ENCODE peak calls at places on chromosomes 6 and 20, in nine cellular contexts. N, Z, O, R, X, V, Q, P and J are unnamed samples. For H3K4me1, the result is how much of the 10 kb centered on the place peaks cover.

GRCh38 chr20:37703338-37703660 is 9.5 kb downstream of the CTNNBL1 start:
- DNase-seq in N (peak), Z (no peak), O (no peak), R (no peak), X (no peak), V (no peak), Q (no peak), P (no peak), J (no peak)

GRCh38 chr20:23106271-23106851 is 20.2 kb upstream of the CD93 start:
- DNase-seq in N (peak), Z (no peak), O (no peak), R (no peak), X (peak), V (no peak), Q (no peak), P (no peak), J (no peak)

GRCh38 chr6:148805767-148806166 is 58.9 kb downstream of the UST start:
- DNase-seq in N (no peak), Z (no peak), O (no peak), R (no peak), X (no peak), V (no peak), Q (no peak), P (no peak), J (no peak)

GRCh38 chr6:109790131-109790530 is 99.0 kb downstream of the FIG4 start:
- DNase-seq in N (peak), Z (no peak), O (no peak), R (no peak), X (no peak), V (no peak), Q (no peak), P (no peak), J (no peak)

GRCh38 chr6:141598487-141598886 is 534.2 kb upstream of the GJE1 start:
- DNase-seq in N (peak), Z (no peak), O (no peak), R (no peak), X (no peak), V (no peak), Q (no peak), P (no peak), J (no peak)

GRCh38 chr6:116531675-116532570 is 13.6 kb downstream of the TRAPPC3L start:
- DNase-seq in N (peak), Z (no peak), O (peak), R (peak), X (peak), V (peak), Q (peak), P (peak), J (peak)

GRCh38 chr6:102215425-102215824 is 821.9 kb downstream of the GRIK2 start:
- DNase-seq in N (no peak), Z (no peak), O (no peak), R (no peak), X (no peak), V (no peak), Q (no peak), P (no peak), J (no peak)

GRCh38 chr6:56977192-56977591 is 22.3 kb downstream of the BEND6 start:
- DNase-seq in N (no peak), Z (no peak), O (no peak), R (no peak), X (no peak), V (no peak), Q (no peak), P (no peak), J (no peak)

GRCh38 chr20:12640255-12640654 is 368.5 kb upstream of the SPTLC3 start:
- DNase-seq in N (no peak), Z (no peak), O (peak), R (no peak), X (no peak), V (no peak), Q (no peak), P (peak), J (no peak)

GRCh38 chr6:84448331-84448730 is 220.9 kb upstream of the CEP162 start:
- DNase-seq in N (peak), Z (no peak), O (no peak), R (no peak), X (no peak), V (no peak), Q (no peak), P (no peak), J (no peak)

GRCh38 chr20:22303523-22303922 is 280.8 kb downstream of the FOXA2 start:
- DNase-seq in N (no peak), Z (no peak), O (no peak), R (no peak), X (no peak), V (no peak), Q (no peak), P (peak), J (no peak)

GRCh38 chr6:3162067-3162497 is 4.7 kb upstream of the TUBB2A start:
- DNase-seq in N (peak), Z (no peak), O (no peak), R (no peak), X (no peak), V (no peak), Q (no peak), P (no peak), J (no peak)

GRCh38 chr6:5135783-5136376 is 50.7 kb downstream of the PPP1R3G start:
- DNase-seq in N (peak), Z (no peak), O (no peak), R (no peak), X (no peak), V (no peak), Q (no peak), P (peak), J (no peak)

GRCh38 chr6:53724501-53724900 is 58.9 kb upstream of the KLHL31 start:
- DNase-seq in N (no peak), Z (no peak), O (no peak), R (no peak), X (no peak), V (no peak), Q (no peak), P (no peak), J (no peak)

GRCh38 chr6:109920911-109921310 is 57.2 kb upstream of the GPR6 start:
- DNase-seq in N (no peak), Z (no peak), O (no peak), R (no peak), X (no peak), V (no peak), Q (no peak), P (no peak), J (no peak)

GRCh38 chr6:571892-572291 is 85.0 kb downstream of the HUS1B start:
- DNase-seq in N (no peak), Z (no peak), O (no peak), R (no peak), X (no peak), V (no peak), Q (no peak), P (no peak), J (no peak)

GRCh38 chr6:27374824-27375612 is 13.5 kb upstream of the ZNF391 start:
- DNase-seq in N (peak), Z (peak), O (peak), R (peak), X (peak), V (peak), Q (peak), P (peak), J (peak)

GRCh38 chr6:90811596-90812226 is 224.8 kb upstream of the MAP3K7 start:
- DNase-seq in N (no peak), Z (no peak), O (no peak), R (no peak), X (no peak), V (no peak), Q (no peak), P (no peak), J (no peak)

GRCh38 chr6:63660737-63661136 is 25.1 kb downstream of the PHF3 start:
- DNase-seq in N (no peak), Z (no peak), O (no peak), R (no peak), X (no peak), V (no peak), Q (no peak), P (no peak), J (no peak)

GRCh38 chr6:31979238-31979898 is 2.5 kb upstream of the C4A start:
- DNase-seq in N (no peak), Z (no peak), O (no peak), R (no peak), X (no peak), V (no peak), Q (no peak), P (no peak), J (no peak)

GRCh38 chr6:74103417-74103816 is 407.4 kb downstream of the CD109 start:
- DNase-seq in N (no peak), Z (no peak), O (no peak), R (no peak), X (no peak), V (no peak), Q (no peak), P (no peak), J (no peak)

GRCh38 chr6:3579652-3580051 is 122.8 kb upstream of the SLC22A23 start:
- DNase-seq in N (no peak), Z (no peak), O (no peak), R (no peak), X (no peak), V (no peak), Q (no peak), P (no peak), J (no peak)

GRCh38 chr6:100574836-100575235 is 110.1 kb upstream of the SIM1 start:
- DNase-seq in N (no peak), Z (no peak), O (no peak), R (no peak), X (no peak), V (no peak), Q (no peak), P (no peak), J (no peak)

GRCh38 chr6:12595161-12595792 is 121.3 kb upstream of the PHACTR1 start:
- DNase-seq in N (peak), Z (no peak), O (no peak), R (no peak), X (peak), V (no peak), Q (no peak), P (no peak), J (no peak)

GRCh38 chr6:149364558-149364957 is 35.5 kb upstream of the SUMO4 start:
- DNase-seq in N (peak), Z (no peak), O (no peak), R (no peak), X (no peak), V (no peak), Q (no peak), P (no peak), J (no peak)

GRCh38 chr20:1950836-1951235 is 43.0 kb downstream of the PDYN start:
- DNase-seq in N (no peak), Z (no peak), O (no peak), R (no peak), X (no peak), V (no peak), Q (no peak), P (no peak), J (no peak)

GRCh38 chr6:14791525-14791924 is 454.3 kb upstream of the JARID2 start:
- DNase-seq in N (peak), Z (no peak), O (no peak), R (no peak), X (no peak), V (no peak), Q (no peak), P (peak), J (no peak)

GRCh38 chr6:32184084-32184640 is at the start of gene AGER:
- DNase-seq in N (no peak), Z (no peak), O (no peak), R (no peak), X (no peak), V (no peak), Q (no peak), P (no peak), J (no peak)

GRCh38 chr6:53734473-53735299 is 60.1 kb upstream of the LRRC1 start:
- DNase-seq in N (peak), Z (no peak), O (peak), R (peak), X (no peak), V (peak), Q (peak), P (peak), J (no peak)

GRCh38 chr20:5670137-5670536 is 80.1 kb upstream of the SHLD1 start:
- DNase-seq in N (no peak), Z (no peak), O (no peak), R (no peak), X (no peak), V (no peak), Q (no peak), P (no peak), J (no peak)
- H3K4me1 ChIP-seq in N (under half), Z (under half), O (under half), R (under half), X (under half), V (under half), Q (under half), P (under half), J (under half)

DNA sequence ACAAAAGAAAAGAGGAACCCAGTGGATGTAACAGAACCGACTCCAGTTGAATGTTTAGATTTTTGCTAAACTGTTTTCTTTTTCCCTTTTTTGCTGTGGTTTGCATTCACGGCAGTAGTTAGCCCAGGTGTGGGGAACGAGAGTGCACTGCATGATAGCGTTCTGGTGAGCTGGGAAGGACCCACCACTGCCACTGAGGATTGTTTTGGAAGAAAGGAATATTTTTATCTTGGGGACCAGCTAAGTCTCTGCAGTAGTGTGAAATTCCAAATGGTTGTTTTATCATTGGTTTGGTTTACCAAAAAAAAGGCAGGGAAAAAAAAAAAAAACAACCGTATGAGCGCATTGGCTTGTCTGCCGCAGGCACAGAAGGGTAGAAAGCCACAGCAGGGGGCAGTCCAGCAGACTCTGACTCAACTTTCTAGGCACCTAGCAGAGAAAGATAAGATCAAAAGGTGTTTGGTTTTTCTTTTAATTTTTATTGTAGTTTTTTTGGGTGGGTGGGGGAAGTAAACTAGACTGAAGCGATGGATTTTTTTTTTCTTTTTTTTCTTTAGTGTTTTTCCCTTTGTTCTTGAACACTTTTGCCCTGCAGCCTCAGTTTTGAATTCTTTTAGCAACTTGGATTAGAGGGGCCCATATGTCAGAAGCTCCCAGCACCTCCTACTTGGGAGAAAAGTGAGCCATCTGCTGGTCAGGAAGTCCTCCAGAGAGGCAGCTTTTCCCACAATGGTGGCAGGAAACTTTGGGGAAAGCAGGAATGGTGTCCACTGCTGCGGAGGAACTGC is 13.5 kb upstream of the RAB5IF start:
- DNase-seq in N (peak), Z (no peak), O (no peak), R (no peak), X (no peak), V (no peak), Q (no peak), P (peak), J (peak)
- TF ChIP-seq CTCF in N (peak), Z (no peak), O (peak), R (no peak), X (peak), V (peak), Q (peak), P (peak), J (peak)

GRCh38 chr6:30113843-30114242 is 953 bp upstream of the TRIM31 start:
- DNase-seq in N (no peak), Z (no peak), O (no peak), R (no peak), X (no peak), V (no peak), Q (no peak), P (no peak), J (no peak)

GRCh38 chr6:30111266-30111856 is 1.5 kb downstream of the TRIM31 start:
- DNase-seq in N (no peak), Z (no peak), O (no peak), R (no peak), X (no peak), V (no peak), Q (no peak), P (no peak), J (no peak)

GRCh38 chr6:30116724-30117123 is 3.8 kb upstream of the TRIM31 start:
- DNase-seq in N (no peak), Z (no peak), O (no peak), R (no peak), X (no peak), V (no peak), Q (no peak), P (no peak), J (no peak)

GRCh38 chr6:30113377-30113759 is 478 bp upstream of the TRIM31 start:
- DNase-seq in N (no peak), Z (no peak), O (no peak), R (no peak), X (no peak), V (no peak), Q (no peak), P (no peak), J (no peak)

DNA sequence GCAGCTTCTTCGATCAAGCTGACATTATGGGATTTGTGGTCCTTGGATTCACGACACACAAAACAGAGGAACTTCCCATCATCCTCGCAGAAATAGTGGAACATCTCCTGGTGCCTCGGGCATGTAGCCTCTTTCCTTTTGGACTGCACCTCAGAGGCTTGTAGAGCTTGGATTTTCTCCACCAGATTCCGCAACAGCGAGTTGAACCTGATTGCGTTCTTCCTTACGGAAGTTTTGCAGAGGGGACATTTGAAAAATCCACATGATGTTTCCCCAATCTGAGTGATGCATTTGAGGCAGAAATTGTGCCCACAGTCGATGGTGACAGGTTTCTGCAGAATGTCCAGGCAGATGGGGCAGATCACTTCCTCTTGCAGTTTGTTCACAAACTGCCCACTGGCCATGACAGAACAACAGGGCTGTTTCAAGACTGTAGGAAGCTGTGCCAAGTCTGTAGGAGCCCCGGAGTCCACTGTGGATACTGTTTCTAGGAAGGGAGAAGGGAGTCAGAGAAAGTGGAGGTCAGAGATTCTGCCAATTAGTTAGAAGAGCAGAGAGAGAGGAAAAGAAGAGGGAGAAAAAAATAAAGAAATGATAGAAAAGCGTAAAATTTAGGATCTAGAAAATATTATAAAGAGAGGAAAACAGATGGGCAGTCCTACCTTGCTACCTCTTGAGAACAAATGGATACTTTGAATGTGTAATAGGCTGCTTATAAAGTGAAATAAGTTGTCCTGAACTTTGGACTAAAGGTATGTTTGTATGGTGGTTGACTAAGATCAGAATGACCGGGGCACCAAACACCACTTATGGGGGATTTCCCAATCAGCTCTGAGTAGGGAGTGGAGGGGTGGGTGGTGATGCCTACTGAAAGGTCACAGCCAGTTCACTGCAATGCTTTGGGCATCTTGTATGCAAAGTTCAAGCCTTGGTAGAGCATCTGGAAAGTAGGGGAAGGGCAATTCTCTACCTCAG is at the start of gene TRIM31:
- DNase-seq in N (no peak), Z (no peak), O (no peak), R (no peak), X (no peak), V (no peak), Q (no peak), P (no peak), J (no peak)
- H3K4me1 ChIP-seq in N (under half), Z (under half), O (under half), R (under half), X (under half), V (under half), Q (under half), P (under half), J (under half)

GRCh38 chr20:59958626-59959025 is 403 bp downstream of the CDH26 start:
- DNase-seq in N (no peak), Z (no peak), O (no peak), R (no peak), X (no peak), V (no peak), Q (no peak), P (no peak), J (no peak)

GRCh38 chr20:59958123-59958522 is at the start of gene CDH26:
- DNase-seq in N (no peak), Z (no peak), O (no peak), R (no peak), X (no peak), V (no peak), Q (no peak), P (no peak), J (no peak)

GRCh38 chr20:59949911-59950310 is 8.3 kb upstream of the CDH26 start:
- DNase-seq in N (no peak), Z (no peak), O (no peak), R (no peak), X (no peak), V (no peak), Q (no peak), P (no peak), J (no peak)

GRCh38 chr20:59954718-59955117 is 3.5 kb upstream of the CDH26 start:
- DNase-seq in N (no peak), Z (no peak), O (no peak), R (no peak), X (no peak), V (no peak), Q (no peak), P (no peak), J (no peak)

GRCh38 chr20:59955131-59955796 is 3.0 kb upstream of the CDH26 start:
- DNase-seq in N (no peak), Z (no peak), O (no peak), R (no peak), X (no peak), V (no peak), Q (no peak), P (peak), J (peak)
- TF ChIP-seq CTCF in N (no peak), Z (no peak), O (peak), R (peak), X (peak), V (peak), Q (peak), P (peak), J (peak)

GRCh38 chr20:62924567-62925419 is 1.5 kb downstream of the DIDO1 start:
- DNase-seq in N (peak), Z (no peak), O (peak), R (no peak), X (no peak), V (no peak), Q (no peak), P (peak), J (peak)
- H3K4me1 ChIP-seq in N (under half), Z (under half), O (half or more), R (half or more), X (half or more), V (half or more), Q (half or more), P (under half), J (under half)

DNA sequence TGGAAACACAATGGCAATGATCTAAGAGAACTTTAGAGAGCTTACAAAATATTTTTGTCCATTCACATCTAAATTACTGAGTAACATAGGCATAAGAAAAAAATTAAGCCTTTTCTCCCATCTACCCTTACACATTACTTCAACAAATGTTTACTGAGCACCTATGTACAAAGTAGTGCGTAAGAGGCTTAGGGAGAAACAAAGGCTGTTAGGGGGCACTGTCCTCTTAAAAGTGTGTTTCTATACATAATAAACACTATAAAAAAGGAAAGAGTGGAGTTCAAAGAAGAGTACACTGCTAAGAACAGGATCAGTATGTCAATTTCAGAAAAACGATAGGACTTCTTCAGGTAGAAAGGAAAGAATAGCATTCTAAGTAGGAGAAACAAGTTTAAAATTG is 12.2 kb downstream of the ILRUN start:
- DNase-seq in N (no peak), Z (no peak), O (no peak), R (no peak), X (no peak), V (no peak), Q (no peak), P (no peak), J (no peak)
- TF ChIP-seq CTCF in N (no peak), Z (no peak), O (no peak), R (no peak), X (no peak), V (no peak), Q (no peak), P (no peak), J (no peak)

DNA sequence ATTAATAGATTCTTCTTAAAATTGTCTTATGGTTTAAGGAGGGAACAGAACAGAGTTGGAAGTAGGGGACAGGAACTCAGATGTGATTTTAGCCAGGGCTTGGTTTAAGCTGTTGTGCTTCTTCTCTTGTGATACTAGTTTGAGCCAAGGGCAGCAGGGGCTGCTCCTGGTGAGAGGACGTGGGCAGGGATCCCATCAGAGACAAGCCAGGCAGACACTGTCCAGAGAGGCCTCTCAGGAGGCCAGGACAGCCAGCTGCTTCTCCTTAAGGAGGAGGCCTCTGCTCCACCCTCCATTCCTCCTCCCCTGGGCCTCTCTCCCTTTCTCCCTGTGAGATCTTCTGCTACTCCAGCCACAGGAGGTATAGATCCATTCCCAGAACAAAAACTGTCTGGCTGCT is 108.4 kb upstream of the MLN start:
- DNase-seq in N (no peak), Z (no peak), O (no peak), R (no peak), X (no peak), V (no peak), Q (no peak), P (no peak), J (no peak)
- H3K4me1 ChIP-seq in N (under half), Z (under half), O (under half), R (under half), X (under half), V (under half), Q (under half), P (under half), J (under half)